ENCODE peak calls at places on chromosomes 13 and 19, in seven cellular contexts. One of them, this sample, is unnamed.

GRCh38 chr13:34748078-34748477 is 194.0 kb upstream of the NBEA start:
- DNase-seq in dermis microvascular lymphatic vessel endothelial cell: no peak
- DNase-seq in activated CD4-positive, alpha-beta T cell treated with anti-CD3 and anti-CD28 coated beads, Interleukin-2, amount 50 U/mL, for 48 hours: no peak
- DNase-seq in GF-D8: no peak
- DNase-seq in HuH-7: no peak
- DNase-seq in IMR-90: no peak
- DNase-seq in brain microvascular endothelial cell: peak; percentile 13
- DNase-seq in this sample: no peak

GRCh38 chr13:54248306-54248705 is 1219.7 kb downstream of the OLFM4 start:
- DNase-seq in dermis microvascular lymphatic vessel endothelial cell: no peak
- DNase-seq in activated CD4-positive, alpha-beta T cell treated with anti-CD3 and anti-CD28 coated beads, Interleukin-2, amount 50 U/mL, for 48 hours: no peak
- DNase-seq in GF-D8: no peak
- DNase-seq in HuH-7: no peak
- DNase-seq in IMR-90: no peak
- DNase-seq in brain microvascular endothelial cell: no peak
- DNase-seq in this sample: no peak

GRCh38 chr13:98014766-98015165 is 61.3 kb downstream of the IPO5 start:
- DNase-seq in dermis microvascular lymphatic vessel endothelial cell: peak; percentile 43
- DNase-seq in activated CD4-positive, alpha-beta T cell treated with anti-CD3 and anti-CD28 coated beads, Interleukin-2, amount 50 U/mL, for 48 hours: no peak
- DNase-seq in GF-D8: no peak
- DNase-seq in HuH-7: no peak
- DNase-seq in IMR-90: peak; percentile 93
- DNase-seq in brain microvascular endothelial cell: peak; percentile 49
- DNase-seq in this sample: no peak

GRCh38 chr19:6667114-6667627 is 2.8 kb downstream of the TNFSF14 start:
- DNase-seq in dermis microvascular lymphatic vessel endothelial cell: no peak
- DNase-seq in activated CD4-positive, alpha-beta T cell treated with anti-CD3 and anti-CD28 coated beads, Interleukin-2, amount 50 U/mL, for 48 hours: peak; percentile 66
- DNase-seq in GF-D8: no peak
- DNase-seq in HuH-7: no peak
- DNase-seq in IMR-90: no peak
- DNase-seq in brain microvascular endothelial cell: no peak
- DNase-seq in this sample: no peak

GRCh38 chr19:34712606-34713261 is 21.3 kb upstream of the ZNF181 start:
- DNase-seq in dermis microvascular lymphatic vessel endothelial cell: peak; percentile 87
- DNase-seq in activated CD4-positive, alpha-beta T cell treated with anti-CD3 and anti-CD28 coated beads, Interleukin-2, amount 50 U/mL, for 48 hours: peak; percentile 45
- DNase-seq in GF-D8: peak; percentile 5
- DNase-seq in HuH-7: peak; percentile 49
- DNase-seq in IMR-90: peak; percentile 82
- DNase-seq in brain microvascular endothelial cell: peak; percentile 68
- DNase-seq in this sample: peak; percentile 59

GRCh38 chr13:76711515-76712182 is 174.6 kb downstream of the KCTD12 start:
- DNase-seq in dermis microvascular lymphatic vessel endothelial cell: peak; percentile 81
- DNase-seq in activated CD4-positive, alpha-beta T cell treated with anti-CD3 and anti-CD28 coated beads, Interleukin-2, amount 50 U/mL, for 48 hours: no peak
- DNase-seq in GF-D8: no peak
- DNase-seq in HuH-7: no peak
- DNase-seq in IMR-90: peak; percentile 94
- DNase-seq in brain microvascular endothelial cell: peak; percentile 77
- DNase-seq in this sample: no peak

GRCh38 chr19:11480081-11480926 is 542 bp downstream of the ELAVL3 start:
- DNase-seq in dermis microvascular lymphatic vessel endothelial cell: no peak
- DNase-seq in activated CD4-positive, alpha-beta T cell treated with anti-CD3 and anti-CD28 coated beads, Interleukin-2, amount 50 U/mL, for 48 hours: no peak
- DNase-seq in GF-D8: no peak
- DNase-seq in HuH-7: no peak
- DNase-seq in IMR-90: no peak
- DNase-seq in brain microvascular endothelial cell: no peak
- DNase-seq in this sample: no peak

GRCh38 chr19:7863971-7864718 is 10.0 kb downstream of the PRR36 start:
- DNase-seq in dermis microvascular lymphatic vessel endothelial cell: no peak
- DNase-seq in activated CD4-positive, alpha-beta T cell treated with anti-CD3 and anti-CD28 coated beads, Interleukin-2, amount 50 U/mL, for 48 hours: no peak
- DNase-seq in GF-D8: no peak
- DNase-seq in HuH-7: no peak
- DNase-seq in IMR-90: no peak
- DNase-seq in brain microvascular endothelial cell: no peak
- DNase-seq in this sample: no peak

GRCh38 chr19:18202759-18203407 is 959 bp downstream of the RAB3A start:
- DNase-seq in dermis microvascular lymphatic vessel endothelial cell: no peak
- DNase-seq in activated CD4-positive, alpha-beta T cell treated with anti-CD3 and anti-CD28 coated beads, Interleukin-2, amount 50 U/mL, for 48 hours: peak; percentile 36
- DNase-seq in GF-D8: peak; percentile 20
- DNase-seq in HuH-7: no peak
- DNase-seq in IMR-90: no peak
- DNase-seq in brain microvascular endothelial cell: no peak
- DNase-seq in this sample: peak; percentile 32